ENCODE peak calls at places on chromosomes 16 and 17, in ten cellular contexts. L is CD4-positive, alpha-beta T cell; V is B cell; A is GM12865; M is skeletal muscle cell; E is NCI-H2081; B is activated gamma-delta T cell treated with anti-CD3 and anti-CD28 coated beads, Interleukin-2, amount 50 U/mL, for 16 hours; Y is activated T-cell treated with anti-CD3 and anti-CD28 coated beads, Interleukin-2, amount 50 U/mL, for 4 hours; Z is stimulated activated CD4-positive, alpha-beta T cell treated with anti-CD3 and anti-CD28 coated beads, Interleukin-1b, Interleukin-23, amount 100 ng/mL, for 48 hours; C is activated CD4-positive, alpha-beta T cell treated with anti-CD3 and anti-CD28 coated beads, Interleukin-2, amount 50 U/mL, for 48 hours. Q is an unnamed sample.

GRCh38 chr16:89178453-89179147 is 7.1 kb downstream of the CDH15 start:
- DNase-seq in M (no peak), E (no peak), Y (no peak), V (no peak), Z (no peak), B (no peak), L (no peak), A (no peak), C (no peak), Q (no peak)

GRCh38 chr17:64777413-64778101 is 115.5 kb upstream of the SMURF2 start:
- DNase-seq in L (no peak), C (no peak), E (no peak), A (peak; percentile 46), Y (no peak), M (no peak), B (no peak), V (no peak), Z (no peak), Q (no peak)

GRCh38 chr16:85015481-85016177 is 4.3 kb upstream of the ZDHHC7 start:
- DNase-seq in E (no peak), M (no peak), B (no peak), L (no peak), A (no peak), Z (no peak), V (no peak), Y (no peak), C (no peak), Q (no peak)

GRCh38 chr17:74923538-74924249 is 379 bp upstream of the OTOP2 start:
- DNase-seq in B (peak; percentile 49), A (peak; percentile 70), M (no peak), L (peak; percentile 71), C (peak; percentile 79), Y (peak; percentile 70), E (peak; percentile 32), Z (peak; percentile 69), V (peak; percentile 52), Q (no peak)

GRCh38 chr17:42422412-42422957 is 571 bp downstream of the CAVIN1 start:
- DNase-seq in Y (no peak), A (peak; percentile 45), L (peak; percentile 16), C (peak; percentile 37), V (no peak), Z (peak; percentile 53), B (no peak), M (no peak), E (no peak), Q (no peak)

GRCh38 chr17:49756805-49757496 is 7.0 kb downstream of the FAM117A start:
- DNase-seq in Z (no peak), A (no peak), Y (no peak), M (no peak), B (no peak), C (no peak), E (no peak), L (no peak), V (no peak), Q (no peak)

GRCh38 chr16:81738831-81739496 is 40.1 kb upstream of the PLCG2 start:
- DNase-seq in E (no peak), L (no peak), V (peak; percentile 90), M (no peak), Z (no peak), C (no peak), Y (no peak), B (no peak), A (peak; percentile 76), Q (no peak)

GRCh38 chr17:79305376-79305775 is 230.8 kb downstream of the ENGASE start:
- DNase-seq in A (no peak), M (no peak), L (no peak), C (no peak), E (no peak), B (no peak), V (no peak), Y (no peak), Z (no peak), Q (no peak)

GRCh38 chr17:78613423-78613822 is 36.2 kb upstream of the DNAH17 start:
- DNase-seq in C (no peak), A (no peak), E (no peak), Z (no peak), V (no peak), Y (no peak), L (no peak), B (no peak), M (no peak), Q (no peak)

GRCh38 chr17:70564006-70564620 is 394.8 kb downstream of the KCNJ2 start:
- DNase-seq in B (no peak), E (no peak), V (no peak), L (no peak), M (no peak), C (no peak), Y (no peak), Z (no peak), A (no peak), Q (no peak)

GRCh38 chr17:72169823-72170222 is 49.0 kb downstream of the SOX9 start:
- DNase-seq in C (no peak), A (peak; percentile 21), Y (no peak), L (no peak), Z (no peak), B (no peak), V (no peak), E (no peak), M (no peak), Q (no peak)

GRCh38 chr17:33664116-33664840 is 371.2 kb upstream of the ASIC2 start:
- DNase-seq in M (no peak), V (no peak), C (no peak), L (no peak), A (peak; percentile 62), E (no peak), Y (no peak), B (no peak), Z (no peak), Q (no peak)

GRCh38 chr17:62819511-62820221 is 11.6 kb upstream of the MARCHF10 start:
- DNase-seq in A (no peak), V (no peak), Z (peak; percentile 8), Y (no peak), E (no peak), L (no peak), C (no peak), M (peak; percentile 98), B (no peak), Q (peak; percentile 97)

GRCh38 chr16:8946544-8946943 is 17.2 kb downstream of the USP7 start:
- DNase-seq in Z (no peak), V (no peak), A (peak; percentile 53), C (no peak), B (no peak), L (no peak), E (peak; percentile 19), Y (no peak), M (no peak), Q (no peak)